ENCODE peak calls at places on chromosomes 12 and 14, in four cellular contexts. H is activated CD8-positive, alpha-beta T cell treated with anti-CD3 and anti-CD28 coated beads for 36 hours; O is HFFc6; Z is tibial nerve. X is an unnamed sample.
A peak's percentile ranks its signal among the peaks of the same experiment; 100 is the strongest.

GRCh38 chr14:95229749-95230148 is 72.4 kb upstream of the DICER1 start:
- DNase-seq in H (no peak), O (no peak), Z (no peak), X (no peak)

GRCh38 chr14:84108746-84109457 is 1421.0 kb upstream of the FLRT2 start:
- DNase-seq in O (no peak), Z (no peak), H (no peak), X (no peak)

GRCh38 chr12:110744697-110745264 is 2.1 kb upstream of the PPP1CC start:
- DNase-seq in O (no peak), H (no peak), Z (no peak), X (no peak)

GRCh38 chr12:121789233-121789781 is 4.2 kb downstream of the RHOF start:
- DNase-seq in O (no peak), Z (no peak), H (peak; percentile 65), X (no peak)

GRCh38 chr14:92724516-92725340 is 23.7 kb downstream of the LGMN start:
- DNase-seq in O (no peak), Z (no peak), H (no peak), X (no peak)

GRCh38 chr12:109773384-109774011 is 59.7 kb downstream of the TRPV4 start:
- DNase-seq in O (no peak), H (no peak), Z (no peak), X (no peak)

GRCh38 chr12:52145228-52145940 is 46.4 kb downstream of the KRT80 start:
- DNase-seq in Z (no peak), H (no peak), O (no peak), X (no peak)

GRCh38 chr12:63802012-63802608 is 22.4 kb downstream of the RXYLT1 start:
- DNase-seq in H (no peak), Z (no peak), O (peak; percentile 29), X (peak; percentile 18)

GRCh38 chr12:94418517-94418916 is 41.1 kb downstream of the CEP83 start:
- DNase-seq in H (no peak), Z (no peak), O (no peak), X (no peak)

GRCh38 chr12:29944269-29945000 is 160.7 kb upstream of the TMTC1 start:
- DNase-seq in H (no peak), O (no peak), Z (no peak), X (no peak)
- TF ChIP-seq CTCF in H (no peak), O (no peak), Z (no peak), X (no peak)

GRCh38 chr14:106883218-106883692 is 1356.9 kb downstream of the TMEM121 start:
- DNase-seq in Z (no peak), O (no peak), H (peak; percentile 85), X (no peak)

GRCh38 chr14:106877527-106877926 is 1351.1 kb downstream of the TMEM121 start:
- DNase-seq in Z (no peak), O (no peak), H (no peak), X (no peak)

GRCh38 chr14:106876711-106877110 is 1350.3 kb downstream of the TMEM121 start:
- DNase-seq in O (no peak), H (no peak), Z (no peak), X (no peak)

GRCh38 chr14:106875503-106875902 is 1349.1 kb downstream of the TMEM121 start:
- DNase-seq in Z (no peak), O (no peak), H (peak; percentile 74), X (peak; percentile 34)

DNA sequence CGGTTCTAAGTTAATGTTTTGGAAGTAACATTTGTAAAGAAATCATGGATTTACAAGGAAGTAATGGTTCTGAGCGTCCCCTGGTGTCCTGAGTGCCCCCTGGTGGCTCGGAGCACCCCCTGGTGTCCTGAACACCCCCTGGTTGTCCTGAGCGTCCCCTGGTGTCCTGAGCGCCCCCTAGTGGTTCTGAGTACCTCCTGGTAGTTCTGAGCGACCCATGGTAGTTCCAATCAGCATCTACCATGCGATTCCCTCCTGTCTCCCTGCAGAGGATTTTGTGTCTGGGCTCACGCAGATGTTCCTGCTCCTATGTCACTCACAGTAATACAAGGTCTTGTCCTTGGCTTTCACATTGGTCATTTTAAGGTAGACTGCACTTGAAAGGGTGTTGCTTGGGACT is 1352.9 kb downstream of the TMEM121 start:
- DNase-seq in O (no peak), H (peak; percentile 91), Z (no peak), X (peak; percentile 67)
- TF ChIP-seq CTCF in O (peak; percentile 68), H (peak; percentile 82), Z (peak; percentile 10), X (peak; percentile 93)

GRCh38 chr12:102685841-102686240 is 205.5 kb upstream of the IGF1 start:
- DNase-seq in Z (no peak), O (no peak), H (no peak), X (no peak)
- TF ChIP-seq CTCF in Z (no peak), O (peak; percentile 25), H (no peak), X (no peak)

GRCh38 chr14:73153272-73153671 is 17.0 kb downstream of the PSEN1 start:
- DNase-seq in H (no peak), Z (no peak), O (peak; percentile 37), X (no peak)
- TF ChIP-seq CTCF in H (no peak), Z (no peak), O (no peak), X (no peak)

DNA sequence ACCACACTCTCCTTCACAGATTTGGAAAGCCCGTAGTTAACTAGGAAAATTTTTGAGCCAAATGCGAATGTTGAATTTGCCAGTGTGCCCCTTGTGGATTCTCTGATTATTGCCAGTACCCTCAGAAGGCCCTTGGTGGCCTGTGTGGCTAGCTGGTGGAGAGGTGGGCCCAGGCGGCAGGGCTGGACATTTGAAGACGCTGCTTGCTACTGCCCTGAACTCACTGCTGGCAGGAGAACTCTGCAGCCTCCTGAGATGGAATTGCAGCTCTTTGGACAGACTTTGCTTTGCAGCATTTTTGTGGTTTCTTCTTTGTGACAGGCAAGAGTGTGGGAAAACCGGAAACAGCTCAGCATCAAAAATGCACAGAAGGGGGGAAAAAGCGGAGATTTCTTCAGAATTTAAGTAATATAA is 97.6 kb downstream of the TGFB3 start:
- DNase-seq in Z (no peak), H (no peak), O (peak; percentile 80), X (no peak)
- TF ChIP-seq CTCF in Z (no peak), H (no peak), O (peak; percentile 70), X (peak; percentile 26)

GRCh38 chr12:80625901-80626300 is 81.5 kb upstream of the MYF6 start:
- DNase-seq in H (no peak), O (no peak), Z (no peak), X (no peak)

GRCh38 chr12:80617733-80618132 is 89.7 kb upstream of the MYF6 start:
- DNase-seq in Z (no peak), H (no peak), O (no peak), X (no peak)

GRCh38 chr12:80624986-80625530 is 82.4 kb upstream of the MYF6 start:
- DNase-seq in H (no peak), O (no peak), Z (no peak), X (no peak)

GRCh38 chr12:80620281-80620680 is 87.2 kb upstream of the MYF6 start:
- DNase-seq in O (no peak), H (no peak), Z (no peak), X (no peak)

DNA sequence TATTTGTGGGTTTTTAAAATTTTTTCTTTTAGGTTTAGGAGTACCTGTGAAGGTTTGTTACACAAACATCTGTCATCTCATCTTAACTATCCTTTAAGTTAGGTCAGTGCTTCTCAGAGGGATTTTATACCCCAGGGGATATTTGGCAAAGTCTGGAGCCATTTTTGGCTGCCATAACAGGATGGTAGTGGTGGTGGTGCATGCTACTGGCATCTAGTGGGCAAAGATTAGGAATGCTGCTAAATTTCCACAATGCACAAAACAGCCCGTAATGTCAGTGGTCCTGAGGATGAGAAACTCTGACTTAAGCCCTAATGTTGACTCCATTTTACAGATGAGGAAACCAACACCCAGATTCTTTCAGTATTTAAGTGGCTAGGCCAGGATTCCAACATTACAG is 85.2 kb upstream of the MYF6 start:
- DNase-seq in Z (no peak), H (no peak), O (peak; percentile 8), X (no peak)
- TF ChIP-seq CTCF in Z (no peak), H (no peak), O (peak; percentile 67), X (no peak)

GRCh38 chr12:26612203-26612602 is 220.8 kb downstream of the ITPR2 start:
- DNase-seq in H (no peak), O (no peak), Z (no peak), X (no peak)

GRCh38 chr12:26611598-26611997 is 221.4 kb downstream of the ITPR2 start:
- DNase-seq in H (no peak), O (no peak), Z (no peak), X (no peak)

GRCh38 chr12:26617513-26617912 is 215.5 kb downstream of the ITPR2 start:
- DNase-seq in H (no peak), O (no peak), Z (no peak), X (no peak)

GRCh38 chr12:26610774-26611173 is 222.2 kb downstream of the ITPR2 start:
- DNase-seq in O (no peak), H (no peak), Z (no peak), X (no peak)

DNA sequence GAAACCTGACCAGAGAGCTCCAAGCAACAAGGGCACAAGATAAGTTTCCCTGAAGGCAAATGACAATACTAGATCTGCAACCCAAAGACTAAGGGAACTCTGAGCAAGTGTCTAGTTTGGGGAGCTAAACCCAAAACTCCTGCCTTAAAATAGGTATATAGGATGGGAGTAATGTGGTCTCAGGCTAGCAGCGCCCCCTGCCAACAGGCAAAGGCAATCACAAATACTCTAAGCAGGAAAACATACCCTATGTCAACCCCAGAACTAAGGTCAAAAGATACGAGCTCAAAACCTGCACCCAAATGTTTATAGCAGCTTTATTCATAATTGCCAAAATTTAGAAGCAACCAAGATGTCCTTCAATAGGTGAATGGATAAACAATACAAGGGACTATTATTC is 218.8 kb downstream of the ITPR2 start:
- DNase-seq in H (peak; percentile 33), Z (no peak), O (no peak), X (peak; percentile 14)
- TF ChIP-seq CTCF in H (peak; percentile 60), Z (peak; percentile 42), O (peak; percentile 77), X (peak; percentile 58)

X was measured in GM10248.